ENCODE peak calls at places on chromosomes 4 and X, in ten cellular contexts. N is pancreas, Z is prostate gland, G is tibial nerve, S is suprapubic skin, C is neural progenitor cell, T is kidney, O is endodermal cell, X is PC-3, Q is OCI-LY7. K is an unnamed sample.

GRCh38 chr4:77264826-77265225 is 107.8 kb downstream of the CCNG2 start:
- DNase-seq in N (no peak), Z (no peak), G (no peak), S (no peak), C (no peak), T (no peak), O (no peak), X (peak; percentile 48), Q (no peak), K (no peak)

GRCh38 chr4:173038192-173038896 is 130.3 kb upstream of the GALNT7 start:
- DNase-seq in N (no peak), Z (peak; percentile 53), G (no peak), S (no peak), C (peak; percentile 33), T (no peak), O (no peak), X (peak; percentile 60), Q (no peak), K (no peak)

GRCh38 chr4:5827108-5828004 is 65.5 kb downstream of the CRMP1 start:
- DNase-seq in N (no peak), Z (no peak), G (no peak), S (no peak), C (no peak), T (no peak), O (no peak), X (no peak), Q (no peak), K (peak; percentile 41)

GRCh38 chrX:133190877-133191738 is 27.0 kb downstream of the TFDP3 start:
- DNase-seq in N (no peak), Z (no peak), G (no peak), S (no peak), C (peak; percentile 9), T (no peak), O (peak; percentile 59), X (no peak), Q (no peak), K (no peak)

GRCh38 chrX:1403228-1403627 is 11.3 kb upstream of the SLC25A6 start:
- DNase-seq in N (no peak), Z (no peak), G (no peak), S (peak; percentile 58), C (no peak), T (peak; percentile 65), O (no peak), X (no peak), Q (no peak), K (peak; percentile 13)

GRCh38 chr4:83114576-83114975 is at the start of gene PLAC8:
- DNase-seq in N (no peak), Z (no peak), G (no peak), S (no peak), C (no peak), T (no peak), O (no peak), X (peak; percentile 19), Q (no peak), K (no peak)

GRCh38 chr4:145734051-145734450 is 54.1 kb downstream of the C4orf51 start:
- DNase-seq in N (no peak), Z (no peak), G (no peak), S (no peak), C (no peak), T (no peak), O (no peak), X (peak; percentile 44), Q (no peak), K (no peak)

GRCh38 chr4:86089053-86089452 is 270.8 kb downstream of the MAPK10 start:
- DNase-seq in N (no peak), Z (no peak), G (no peak), S (no peak), C (no peak), T (no peak), O (no peak), X (no peak), Q (no peak), K (no peak)

GRCh38 chrX:115499112-115499805 is 61.7 kb upstream of the PLS3 start:
- DNase-seq in N (no peak), Z (no peak), G (no peak), S (no peak), C (no peak), T (no peak), O (no peak), X (no peak), Q (no peak), K (no peak)

GRCh38 chr4:89539374-89539773 is 231.8 kb upstream of the GPRIN3 start:
- DNase-seq in N (no peak), Z (no peak), G (no peak), S (no peak), C (no peak), T (no peak), O (no peak), X (peak; percentile 18), Q (no peak), K (no peak)

GRCh38 chr4:92304073-92304472 is 307 bp downstream of the GRID2 start:
- DNase-seq in N (no peak), Z (no peak), G (no peak), S (no peak), C (peak; percentile 30), T (peak; percentile 60), O (no peak), X (peak; percentile 10), Q (no peak), K (no peak)

DNA sequence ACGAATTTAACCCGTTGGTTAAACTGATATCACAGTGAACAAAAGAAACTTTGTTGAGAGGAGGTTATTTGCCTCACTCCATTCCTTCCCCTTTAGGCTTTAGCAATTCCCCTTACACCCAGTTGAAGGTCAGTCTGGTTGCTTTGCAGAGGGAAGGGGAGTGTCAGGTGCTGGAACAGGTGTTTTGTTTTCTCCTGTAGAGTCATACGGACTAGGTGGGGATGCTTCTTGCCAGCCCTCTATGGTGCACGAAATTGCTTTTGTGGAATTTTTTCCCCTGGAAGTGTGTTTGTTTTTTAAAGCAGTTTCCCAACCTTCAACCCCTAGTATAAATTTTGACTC is 33.1 kb downstream of the DLG3 start:
- DNase-seq in N (no peak), Z (no peak), G (no peak), S (no peak), C (no peak), T (no peak), O (no peak), X (no peak), Q (no peak), K (no peak)
- H3K4me1 ChIP-seq in N (peaks cover 22% of the 10 kb centered on the region), Z (no peaks in the 10 kb centered on the region), G (no peaks in the 10 kb centered on the region), S (peaks cover 5% of the 10 kb centered on the region), C (peaks cover 53% of the 10 kb centered on the region), T (peaks cover 14% of the 10 kb centered on the region), O (peaks cover 14% of the 10 kb centered on the region), X (peaks cover 62% of the 10 kb centered on the region), Q (no peaks in the 10 kb centered on the region), K (peaks cover 4% of the 10 kb centered on the region)

DNA sequence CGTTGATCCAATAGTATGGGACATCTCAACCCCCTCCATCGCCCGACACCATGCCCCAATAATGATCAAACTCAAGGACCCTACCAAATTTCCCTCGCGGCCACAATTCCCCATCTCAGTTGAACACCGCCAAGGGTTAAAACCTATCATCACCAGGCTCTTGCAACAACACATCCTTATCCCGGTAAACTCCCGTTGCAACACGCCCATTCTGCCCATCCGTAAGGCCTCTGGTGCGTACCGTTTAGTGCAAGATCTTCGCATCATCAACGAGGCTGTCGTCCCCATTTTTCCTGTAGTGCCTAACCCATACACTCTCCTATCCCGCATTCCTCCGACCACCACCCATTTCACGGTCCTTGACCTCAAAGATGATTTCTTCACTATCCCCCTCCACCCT is 960.5 kb downstream of the RPA4 start:
- DNase-seq in N (no peak), Z (no peak), G (no peak), S (no peak), C (no peak), T (peak; percentile 26), O (no peak), X (no peak), Q (no peak), K (no peak)
- H3K9me3 ChIP-seq in N (no peaks in the 10 kb centered on the region), Z (no peaks in the 10 kb centered on the region), G (no peaks in the 10 kb centered on the region), S (no peaks in the 10 kb centered on the region), C (no peaks in the 10 kb centered on the region), T (no peaks in the 10 kb centered on the region), O (no peaks in the 10 kb centered on the region), X (no peaks in the 10 kb centered on the region), Q (no peaks in the 10 kb centered on the region), K (peaks cover 8% of the 10 kb centered on the region)

DNA sequence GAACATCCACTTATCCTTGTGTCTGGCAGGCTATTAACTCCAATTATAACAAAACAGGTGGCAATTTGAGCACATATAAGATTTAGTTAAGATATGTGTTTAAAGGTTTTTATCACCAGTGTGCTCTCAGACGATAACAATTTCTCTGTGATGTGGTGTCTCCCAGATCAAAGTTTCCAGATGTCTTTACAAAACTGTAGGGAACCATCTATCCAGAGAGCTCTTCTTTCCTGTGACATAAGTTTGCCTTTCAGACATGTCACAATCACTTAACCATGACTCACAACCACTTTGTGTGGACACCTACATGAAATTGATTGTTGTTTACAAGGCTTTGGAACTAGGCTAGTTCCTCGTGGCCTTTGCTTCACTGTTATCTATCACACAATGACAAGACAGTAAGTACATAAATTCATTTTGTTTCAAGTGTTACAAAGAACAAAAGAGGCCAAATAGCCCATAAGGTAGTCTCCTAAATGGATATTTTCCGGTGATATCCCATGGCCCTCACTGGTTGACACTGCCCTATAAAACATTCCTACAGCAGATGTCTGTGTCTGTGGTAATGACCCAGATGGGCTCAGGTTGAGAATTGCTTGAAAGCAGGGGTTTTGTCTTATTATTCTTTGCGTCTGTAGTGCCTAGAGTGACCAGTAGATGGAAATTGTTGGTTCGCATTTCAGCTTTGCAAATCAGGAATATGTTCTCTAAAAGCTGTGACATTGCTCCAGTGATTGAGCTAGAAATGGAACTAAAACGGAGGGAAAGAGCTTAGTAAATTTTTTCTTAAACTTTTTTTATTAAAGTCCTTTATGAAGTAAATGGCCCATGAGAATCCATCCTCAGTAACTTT is 297.8 kb upstream of the FAM241A start:
- DNase-seq in N (no peak), Z (no peak), G (no peak), S (no peak), C (peak; percentile 23), T (no peak), O (no peak), X (peak; percentile 17), Q (no peak), K (no peak)
- TF ChIP-seq CTCF in N (no peak), Z (no peak), G (no peak), S (no peak), C (peak; percentile 53), T (no peak), O (peak; percentile 73), X (peak; percentile 38), Q (peak; percentile 42), K (no peak)

GRCh38 chrX:2441466-2441865 is 59.3 kb downstream of the DHRSX start:
- DNase-seq in N (no peak), Z (no peak), G (no peak), S (no peak), C (no peak), T (no peak), O (no peak), X (no peak), Q (no peak), K (no peak)
- H3K4me1 ChIP-seq in N (no peaks in the 10 kb centered on the region), Z (no peaks in the 10 kb centered on the region), G (no peaks in the 10 kb centered on the region), S (no peaks in the 10 kb centered on the region), C (no peaks in the 10 kb centered on the region), T (no peaks in the 10 kb centered on the region), O (no peaks in the 10 kb centered on the region), X (no peaks in the 10 kb centered on the region), Q (no peaks in the 10 kb centered on the region), K (no peaks in the 10 kb centered on the region)

GRCh38 chr4:99863-100262 is 24.4 kb upstream of the ZNF718 start:
- DNase-seq in N (no peak), Z (no peak), G (no peak), S (no peak), C (no peak), T (no peak), O (no peak), X (no peak), Q (no peak), K (no peak)

DNA sequence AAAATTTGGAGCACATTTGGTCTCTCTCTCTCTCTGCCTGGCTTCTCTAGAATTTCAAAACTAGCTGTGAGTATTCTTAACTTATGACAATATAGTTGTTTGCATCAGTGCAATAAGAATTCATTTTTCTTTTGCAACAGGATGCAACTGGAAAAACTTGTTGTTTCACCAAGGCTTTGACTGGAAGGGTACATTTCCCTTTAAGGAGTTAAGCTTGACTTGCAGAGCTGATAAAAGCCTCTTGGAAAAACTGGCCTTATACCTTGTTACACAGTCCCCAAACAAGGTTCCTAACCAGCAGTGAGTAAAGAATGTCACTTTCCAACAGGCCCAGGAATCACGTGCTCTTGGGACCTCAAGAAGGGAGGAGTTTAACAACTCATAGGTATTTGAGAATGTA is 25.9 kb upstream of the ZNF718 start:
- DNase-seq in N (no peak), Z (no peak), G (no peak), S (no peak), C (no peak), T (no peak), O (no peak), X (no peak), Q (no peak), K (no peak)
- H3K9me3 ChIP-seq in N (no peaks in the 10 kb centered on the region), Z (no peaks in the 10 kb centered on the region), G (peaks cover 5% of the 10 kb centered on the region), S (peaks cover 74% of the 10 kb centered on the region), C (peaks cover 38% of the 10 kb centered on the region), T (peaks cover 19% of the 10 kb centered on the region), O (peaks cover 84% of the 10 kb centered on the region), X (peaks cover 7% of the 10 kb centered on the region), Q (peaks cover 17% of the 10 kb centered on the region), K (no peaks in the 10 kb centered on the region)

K was measured in left lung.